ENCODE peak calls at places on chromosomes 11 and 22, in six cellular contexts. One of them, this sample, is unnamed.
A peak's percentile ranks its signal among the peaks of the same experiment; 100 is the strongest.

GRCh38 chr22:24244144-24244787 is 616 bp downstream of the GGT5 start:
- DNase-seq in cardiac fibroblast: peak; percentile 88
- DNase-seq in fibroblast of mammary gland: peak; percentile 86
- DNase-seq in epithelial cell of esophagus: no peak
- DNase-seq in fibroblast of pulmonary artery: peak; percentile 88
- DNase-seq in HL-60: peak; percentile 30
- DNase-seq in this sample: peak; percentile 75

GRCh38 chr11:125102544-125102943 is 8.9 kb downstream of the TMEM218 start:
- DNase-seq in fibroblast of mammary gland: no peak
- DNase-seq in epithelial cell of esophagus: no peak
- DNase-seq in HL-60: no peak
- DNase-seq in fibroblast of pulmonary artery: no peak
- DNase-seq in cardiac fibroblast: no peak
- DNase-seq in this sample: no peak

GRCh38 chr11:67656278-67656922 is 5.9 kb upstream of the ACY3 start:
- DNase-seq in cardiac fibroblast: peak; percentile 7
- DNase-seq in epithelial cell of esophagus: peak; percentile 97
- DNase-seq in fibroblast of pulmonary artery: peak; percentile 17
- DNase-seq in fibroblast of mammary gland: peak; percentile 40
- DNase-seq in HL-60: peak; percentile 56
- DNase-seq in this sample: peak; percentile 9

GRCh38 chr22:19957445-19957844 is 15.8 kb upstream of the TXNRD2 start:
- DNase-seq in epithelial cell of esophagus: no peak
- DNase-seq in HL-60: no peak
- DNase-seq in fibroblast of pulmonary artery: no peak
- DNase-seq in fibroblast of mammary gland: no peak
- DNase-seq in cardiac fibroblast: no peak
- DNase-seq in this sample: no peak

GRCh38 chr11:79353706-79354105 is 87.1 kb downstream of the TENM4 start:
- DNase-seq in epithelial cell of esophagus: no peak
- DNase-seq in cardiac fibroblast: no peak
- DNase-seq in HL-60: no peak
- DNase-seq in fibroblast of mammary gland: peak; percentile 44
- DNase-seq in fibroblast of pulmonary artery: no peak
- DNase-seq in this sample: no peak

GRCh38 chr11:59221438-59221837 is 8.7 kb upstream of the MPEG1 start:
- DNase-seq in fibroblast of mammary gland: peak; percentile 90
- DNase-seq in HL-60: no peak
- DNase-seq in cardiac fibroblast: peak; percentile 79
- DNase-seq in epithelial cell of esophagus: peak; percentile 82
- DNase-seq in fibroblast of pulmonary artery: peak; percentile 83
- DNase-seq in this sample: peak; percentile 39

GRCh38 chr11:119087747-119088241 is 3.1 kb downstream of the HMBS start:
- DNase-seq in HL-60: peak; percentile 56
- DNase-seq in fibroblast of mammary gland: no peak
- DNase-seq in cardiac fibroblast: no peak
- DNase-seq in fibroblast of pulmonary artery: no peak
- DNase-seq in epithelial cell of esophagus: no peak
- DNase-seq in this sample: no peak

GRCh38 chr22:42972592-42973535 is 42.1 kb downstream of the PACSIN2 start:
- DNase-seq in cardiac fibroblast: no peak
- DNase-seq in epithelial cell of esophagus: no peak
- DNase-seq in HL-60: peak; percentile 83
- DNase-seq in fibroblast of mammary gland: no peak
- DNase-seq in fibroblast of pulmonary artery: peak; percentile 36
- DNase-seq in this sample: no peak

GRCh38 chr11:122601131-122602125 is 54.1 kb upstream of the UBASH3B start:
- DNase-seq in fibroblast of pulmonary artery: peak; percentile 61
- DNase-seq in cardiac fibroblast: peak; percentile 70
- DNase-seq in fibroblast of mammary gland: peak; percentile 92
- DNase-seq in HL-60: no peak
- DNase-seq in epithelial cell of esophagus: peak; percentile 52
- DNase-seq in this sample: peak; percentile 42

GRCh38 chr11:129324533-129325175 is 51.0 kb upstream of the BARX2 start:
- DNase-seq in epithelial cell of esophagus: peak; percentile 24
- DNase-seq in fibroblast of mammary gland: peak; percentile 18
- DNase-seq in HL-60: peak; percentile 23
- DNase-seq in fibroblast of pulmonary artery: no peak
- DNase-seq in cardiac fibroblast: no peak
- DNase-seq in this sample: no peak

GRCh38 chr11:13896175-13896989 is 66.1 kb upstream of the SPON1 start:
- DNase-seq in cardiac fibroblast: peak; percentile 4
- DNase-seq in epithelial cell of esophagus: no peak
- DNase-seq in fibroblast of pulmonary artery: no peak
- DNase-seq in fibroblast of mammary gland: no peak
- DNase-seq in HL-60: no peak
- DNase-seq in this sample: no peak

DNA sequence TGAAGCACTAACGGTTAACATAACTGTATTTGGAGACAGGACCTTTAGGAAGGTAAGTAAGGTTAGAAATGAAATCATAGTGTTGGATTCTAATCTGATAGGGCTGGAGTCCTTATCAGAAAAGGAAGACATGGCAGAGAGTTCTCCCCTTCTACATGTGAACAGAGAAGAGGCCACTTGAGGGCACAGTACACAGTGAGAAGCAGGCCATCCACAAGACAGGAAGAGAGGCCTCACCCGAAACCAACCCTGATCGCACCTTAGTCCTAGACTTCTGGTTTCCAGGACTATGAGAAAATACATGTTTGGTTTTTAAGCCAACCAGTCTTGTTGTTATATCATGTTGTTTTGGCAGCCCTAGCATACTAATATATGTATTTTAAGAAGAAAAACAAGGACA is 170.0 kb downstream of the LRRC4C start:
- DNase-seq in epithelial cell of esophagus: no peak
- DNase-seq in HL-60: no peak
- DNase-seq in fibroblast of mammary gland: no peak
- DNase-seq in cardiac fibroblast: no peak
- DNase-seq in fibroblast of pulmonary artery: no peak
- DNase-seq in this sample: no peak
- TF ChIP-seq CTCF in epithelial cell of esophagus: no peak
- TF ChIP-seq CTCF in HL-60: no peak
- TF ChIP-seq CTCF in fibroblast of mammary gland: no peak
- TF ChIP-seq CTCF in cardiac fibroblast: no peak
- TF ChIP-seq CTCF in fibroblast of pulmonary artery: no peak
- TF ChIP-seq CTCF in this sample: no peak

DNA sequence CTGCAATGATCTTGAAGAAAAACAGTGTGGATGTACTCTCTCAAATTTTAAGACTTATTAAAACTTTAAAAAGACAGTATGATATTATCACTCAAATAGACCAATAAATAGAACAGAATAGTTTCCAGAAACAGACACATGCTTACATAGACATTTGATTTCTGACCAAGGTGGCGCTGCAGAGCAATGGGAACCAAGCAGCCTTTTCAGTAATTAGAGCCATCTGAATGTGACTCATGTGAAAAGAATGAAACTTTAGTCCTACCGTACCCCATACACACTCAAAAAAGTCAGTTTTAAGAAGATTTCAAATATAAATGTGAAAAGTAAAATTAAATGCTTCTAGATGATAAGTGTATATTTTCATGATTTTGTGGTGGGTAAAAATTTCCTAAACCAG is 74.2 kb upstream of the MS4A8 start:
- DNase-seq in HL-60: no peak
- DNase-seq in fibroblast of mammary gland: peak; percentile 62
- DNase-seq in fibroblast of pulmonary artery: peak; percentile 17
- DNase-seq in epithelial cell of esophagus: peak; percentile 50
- DNase-seq in cardiac fibroblast: peak; percentile 16
- DNase-seq in this sample: peak; percentile 70
- TF ChIP-seq CTCF in HL-60: no peak
- TF ChIP-seq CTCF in fibroblast of mammary gland: peak; percentile 42
- TF ChIP-seq CTCF in fibroblast of pulmonary artery: peak; percentile 5
- TF ChIP-seq CTCF in epithelial cell of esophagus: no peak
- TF ChIP-seq CTCF in cardiac fibroblast: peak; percentile 27
- TF ChIP-seq CTCF in this sample: peak; percentile 51

DNA sequence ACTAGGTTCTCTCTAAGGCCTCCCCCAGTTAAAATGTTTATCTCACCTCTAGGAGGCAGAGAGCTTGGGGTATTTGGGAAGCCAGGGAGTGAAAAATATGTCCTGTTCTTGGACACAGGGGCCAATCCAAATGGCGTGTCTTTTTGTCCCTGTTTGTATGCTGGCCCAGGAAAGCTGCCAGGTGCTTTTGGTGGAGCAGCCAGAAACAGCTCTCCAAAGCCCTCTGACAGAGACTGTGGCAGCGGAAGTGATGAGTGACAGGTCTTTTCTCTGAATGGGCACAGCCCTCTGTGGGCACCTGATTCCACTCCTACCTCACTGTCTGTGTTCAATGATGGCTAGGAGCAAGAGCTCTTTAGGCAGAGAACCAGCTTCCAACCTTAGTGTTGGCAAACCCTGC is 106.4 kb upstream of the KIRREL3 start:
- DNase-seq in fibroblast of pulmonary artery: no peak
- DNase-seq in fibroblast of mammary gland: no peak
- DNase-seq in HL-60: no peak
- DNase-seq in cardiac fibroblast: no peak
- DNase-seq in epithelial cell of esophagus: no peak
- DNase-seq in this sample: no peak
- TF ChIP-seq CTCF in fibroblast of pulmonary artery: no peak
- TF ChIP-seq CTCF in fibroblast of mammary gland: no peak
- TF ChIP-seq CTCF in HL-60: no peak
- TF ChIP-seq CTCF in cardiac fibroblast: no peak
- TF ChIP-seq CTCF in epithelial cell of esophagus: no peak
- TF ChIP-seq CTCF in this sample: no peak

DNA sequence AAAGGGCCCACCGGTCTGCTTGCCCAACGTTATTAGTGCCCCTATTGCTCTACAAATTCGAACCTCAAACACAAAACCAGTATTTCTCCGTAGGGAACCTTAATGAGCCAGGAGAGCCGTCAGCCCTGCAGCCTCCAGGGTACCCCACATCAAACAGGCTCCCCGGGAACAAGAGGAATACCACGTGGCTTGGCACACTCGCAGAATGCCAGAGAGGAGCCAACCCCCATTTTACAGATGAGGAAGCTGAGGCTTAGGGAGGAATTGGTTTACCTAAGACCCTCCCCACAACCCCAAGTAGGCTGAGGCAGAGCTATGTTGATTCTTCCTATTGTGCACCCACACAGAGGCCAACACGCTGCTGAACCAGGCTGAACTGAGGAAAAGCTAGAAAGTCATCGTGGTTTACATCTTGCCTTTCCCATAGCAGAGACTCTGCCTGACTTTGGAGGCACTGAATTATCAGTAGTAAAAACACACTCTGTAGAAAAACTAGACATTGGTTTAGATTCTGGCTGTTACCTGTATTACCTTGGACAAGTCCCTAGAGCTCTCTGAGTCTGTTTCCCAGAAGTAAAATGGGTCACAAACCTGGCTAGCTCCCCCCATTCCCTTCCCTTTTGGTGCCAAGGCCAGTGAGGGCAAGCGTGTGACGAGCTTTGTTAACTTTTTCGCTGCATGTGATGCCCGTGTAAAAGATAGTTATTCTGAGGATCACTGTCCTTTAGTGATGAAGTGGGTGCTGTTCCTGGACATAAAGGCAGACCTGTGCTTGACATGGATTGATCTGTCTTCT is 808 bp downstream of the TKFC start:
- DNase-seq in cardiac fibroblast: no peak
- DNase-seq in HL-60: no peak
- DNase-seq in fibroblast of pulmonary artery: no peak
- DNase-seq in epithelial cell of esophagus: no peak
- DNase-seq in fibroblast of mammary gland: no peak
- DNase-seq in this sample: no peak
- TF ChIP-seq CTCF in cardiac fibroblast: no peak
- TF ChIP-seq CTCF in HL-60: no peak
- TF ChIP-seq CTCF in fibroblast of pulmonary artery: no peak
- TF ChIP-seq CTCF in epithelial cell of esophagus: no peak
- TF ChIP-seq CTCF in fibroblast of mammary gland: no peak
- TF ChIP-seq CTCF in this sample: no peak

DNA sequence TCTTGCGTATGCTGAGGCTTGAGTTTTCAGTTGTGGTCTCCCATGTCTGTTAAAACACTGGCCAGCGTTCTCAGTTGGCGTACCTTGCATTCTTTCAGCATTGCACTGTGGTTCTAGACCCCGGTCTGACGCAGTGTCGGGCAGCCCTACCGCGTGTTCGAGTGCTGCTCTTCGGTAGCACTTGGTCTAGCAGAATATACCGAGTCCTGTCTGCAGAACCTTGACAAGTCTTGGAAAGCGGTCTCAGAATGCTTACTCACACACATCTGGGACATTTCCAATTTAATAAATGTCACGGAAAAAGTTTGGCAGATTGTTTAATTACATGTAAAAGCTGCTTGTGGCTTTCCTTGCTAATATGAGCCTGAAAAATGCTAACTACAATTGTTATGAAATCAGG is 32.6 kb downstream of the PPFIA1 start:
- DNase-seq in epithelial cell of esophagus: no peak
- DNase-seq in fibroblast of pulmonary artery: peak; percentile 76
- DNase-seq in fibroblast of mammary gland: peak; percentile 87
- DNase-seq in cardiac fibroblast: peak; percentile 82
- DNase-seq in HL-60: no peak
- DNase-seq in this sample: no peak
- TF ChIP-seq CTCF in epithelial cell of esophagus: no peak
- TF ChIP-seq CTCF in fibroblast of pulmonary artery: no peak
- TF ChIP-seq CTCF in fibroblast of mammary gland: no peak
- TF ChIP-seq CTCF in cardiac fibroblast: no peak
- TF ChIP-seq CTCF in HL-60: no peak
- TF ChIP-seq CTCF in this sample: no peak

GRCh38 chr22:17638182-17638431 is 450 bp upstream of the BCL2L13 start:
- DNase-seq in epithelial cell of esophagus: peak; percentile 61
- DNase-seq in HL-60: no peak
- DNase-seq in cardiac fibroblast: no peak
- DNase-seq in fibroblast of mammary gland: no peak
- DNase-seq in fibroblast of pulmonary artery: no peak
- DNase-seq in this sample: no peak
- TF ChIP-seq CTCF in epithelial cell of esophagus: no peak
- TF ChIP-seq CTCF in HL-60: no peak
- TF ChIP-seq CTCF in cardiac fibroblast: peak; percentile 10
- TF ChIP-seq CTCF in fibroblast of mammary gland: peak; percentile 16
- TF ChIP-seq CTCF in fibroblast of pulmonary artery: peak; percentile 17
- TF ChIP-seq CTCF in this sample: peak; percentile 48

GRCh38 chr22:46036558-46037408 is 59.8 kb upstream of the WNT7B start:
- DNase-seq in fibroblast of mammary gland: peak; percentile 39
- DNase-seq in cardiac fibroblast: peak; percentile 33
- DNase-seq in epithelial cell of esophagus: peak; percentile 81
- DNase-seq in HL-60: peak; percentile 68
- DNase-seq in fibroblast of pulmonary artery: no peak
- DNase-seq in this sample: no peak
- TF ChIP-seq CTCF in fibroblast of mammary gland: peak; percentile 5
- TF ChIP-seq CTCF in cardiac fibroblast: peak; percentile 3
- TF ChIP-seq CTCF in epithelial cell of esophagus: peak; percentile 68
- TF ChIP-seq CTCF in HL-60: no peak
- TF ChIP-seq CTCF in fibroblast of pulmonary artery: peak; percentile 17
- TF ChIP-seq CTCF in this sample: peak; percentile 44

This sample was measured in brain microvascular endothelial cell.